ENCODE peak calls at places on chromosomes 16 and 17, in nine cellular contexts. H, V, G, I, K, B, J, X and M are unnamed samples.

GRCh38 chr17:42310281-42311156 is 22.2 kb downstream of the STAT5A start:
- DNase-seq in J (no peak), B (no peak), G (no peak), K (no peak), H (no peak), I (no peak), X (no peak), V (peak), M (no peak)

GRCh38 chr17:59851431-59852375 is 41.0 kb downstream of the TUBD1 start:
- DNase-seq in V (peak), B (peak), I (no peak), G (peak), H (no peak), J (no peak), X (no peak), K (peak), M (no peak)

GRCh38 chr17:27856676-27857429 is 36.3 kb downstream of the LYRM9 start:
- DNase-seq in K (no peak), J (no peak), B (no peak), I (no peak), V (no peak), H (no peak), G (no peak), X (no peak), M (no peak)

GRCh38 chr17:29138991-29139682 is 41.1 kb downstream of the MYO18A start:
- DNase-seq in G (peak), V (peak), I (no peak), J (no peak), X (no peak), K (no peak), H (no peak), B (peak), M (no peak)

GRCh38 chr17:61409301-61410099 is 9.9 kb downstream of the TBX2 start:
- DNase-seq in H (peak), K (peak), J (peak), I (peak), B (peak), G (peak), V (peak), X (peak), M (peak)

GRCh38 chr16:17829826-17830225 is 359.1 kb upstream of the XYLT1 start:
- DNase-seq in K (no peak), B (no peak), I (no peak), G (no peak), J (no peak), V (no peak), X (no peak), H (no peak), M (no peak)

GRCh38 chr16:17386229-17386628 is 84.5 kb downstream of the XYLT1 start:
- DNase-seq in B (no peak), V (no peak), K (no peak), J (no peak), G (no peak), I (no peak), H (no peak), X (no peak), M (no peak)

GRCh38 chr16:14400285-14400977 is 229.6 kb downstream of the PARN start:
- DNase-seq in X (no peak), K (no peak), I (no peak), J (no peak), V (no peak), G (no peak), B (no peak), H (no peak), M (no peak)

GRCh38 chr17:54900457-54901229 is at the start of gene TOM1L1:
- DNase-seq in J (peak), H (peak), I (peak), K (peak), G (peak), V (peak), B (peak), X (peak), M (peak)

GRCh38 chr17:73711184-73711583 is 66.9 kb upstream of the SDK2 start:
- DNase-seq in G (no peak), H (no peak), I (no peak), B (no peak), J (no peak), X (no peak), V (no peak), K (no peak), M (no peak)

GRCh38 chr17:37787055-37787720 is 42.3 kb upstream of the HNF1B start:
- DNase-seq in K (no peak), G (no peak), J (no peak), V (no peak), I (peak), X (no peak), B (peak), H (no peak), M (no peak)

GRCh38 chr17:58310511-58311428 is 17.8 kb downstream of the TSPOAP1 start:
- DNase-seq in V (no peak), X (no peak), J (no peak), B (peak), G (no peak), I (no peak), K (peak), H (no peak), M (no peak)

GRCh38 chr16:67645397-67646121 is 615 bp downstream of the CARMIL2 start:
- DNase-seq in V (no peak), K (peak), J (peak), G (no peak), H (no peak), I (no peak), B (no peak), X (no peak), M (no peak)

GRCh38 chr16:6558133-6558532 is 774.5 kb upstream of the RBFOX1 start:
- DNase-seq in J (no peak), V (no peak), B (no peak), X (no peak), K (no peak), H (no peak), G (no peak), I (no peak), M (no peak)

GRCh38 chr17:34993031-34993430 is 12.7 kb downstream of the LIG3 start:
- DNase-seq in J (no peak), V (no peak), H (no peak), B (no peak), X (no peak), I (no peak), G (no peak), K (no peak), M (no peak)

GRCh38 chr17:27792095-27792494 is 8.2 kb downstream of the NOS2 start:
- DNase-seq in V (no peak), B (no peak), H (no peak), G (no peak), I (no peak), K (no peak), X (no peak), J (no peak), M (no peak)

GRCh38 chr17:57595942-57596695 is 149.0 kb downstream of the CCDC182 start:
- DNase-seq in H (no peak), I (no peak), V (no peak), B (no peak), K (no peak), X (no peak), G (no peak), J (no peak), M (no peak)

GRCh38 chr17:73722163-73722562 is 77.9 kb upstream of the SDK2 start:
- DNase-seq in I (no peak), H (no peak), X (no peak), G (no peak), V (no peak), K (no peak), B (no peak), J (no peak), M (no peak)

GRCh38 chr16:2145843-2146242 is 2.6 kb upstream of the RAB26 start:
- DNase-seq in H (no peak), X (no peak), B (no peak), I (no peak), V (no peak), J (no peak), K (no peak), G (no peak), M (no peak)

GRCh38 chr16:23134274-23134673 is 15.0 kb downstream of the USP31 start:
- DNase-seq in I (no peak), K (no peak), J (no peak), V (peak), B (no peak), G (peak), H (peak), X (peak), M (peak)

GRCh38 chr16:30458561-30459394 is 13.1 kb upstream of the SEPHS2 start:
- DNase-seq in J (no peak), X (no peak), G (peak), V (no peak), I (no peak), H (peak), K (peak), B (peak), M (no peak)

GRCh38 chr16:35798885-35799426 is 2339.5 kb downstream of the TP53TG3F start:
- DNase-seq in G (peak), X (no peak), H (no peak), J (no peak), K (peak), B (no peak), I (no peak), V (no peak), M (no peak)

GRCh38 chr17:2689411-2690164 is 22.0 kb downstream of the CLUH start:
- DNase-seq in K (peak), G (peak), X (no peak), V (no peak), J (no peak), B (no peak), I (no peak), H (no peak), M (no peak)

GRCh38 chr17:77449908-77450741 is 309.4 kb downstream of the SEC14L1 start:
- DNase-seq in B (peak), G (peak), V (peak), H (peak), I (peak), K (no peak), J (peak), X (peak), M (no peak)

GRCh38 chr16:77574867-77575619 is 140.2 kb upstream of the ADAMTS18 start:
- DNase-seq in G (peak), B (no peak), K (no peak), J (no peak), H (no peak), I (no peak), X (peak), V (peak), M (no peak)

GRCh38 chr17:82611140-82612058 is 36.8 kb downstream of the WDR45B start:
- DNase-seq in K (no peak), X (no peak), H (no peak), B (no peak), G (no peak), I (no peak), J (no peak), V (peak), M (peak)

GRCh38 chr17:20996724-20997615 is 45.8 kb downstream of the USP22 start:
- DNase-seq in J (no peak), H (no peak), K (no peak), G (no peak), I (no peak), V (no peak), B (no peak), X (no peak), M (no peak)

GRCh38 chr16:86455116-86455515 is 55.2 kb upstream of the FOXF1 start:
- DNase-seq in X (no peak), H (no peak), B (no peak), V (no peak), J (no peak), I (no peak), G (no peak), K (no peak), M (no peak)

GRCh38 chr17:1122681-1123396 is 56.9 kb downstream of the ABR start:
- DNase-seq in H (peak), I (peak), B (peak), X (peak), J (peak), V (peak), K (peak), G (peak), M (peak)

GRCh38 chr17:44359001-44359400 is 4.7 kb downstream of the FAM171A2 start:
- DNase-seq in X (no peak), H (no peak), G (no peak), I (no peak), B (no peak), K (no peak), V (no peak), J (no peak), M (no peak)

GRCh38 chr17:61574542-61575351 is 16.3 kb downstream of the NACA2 start:
- DNase-seq in B (no peak), X (no peak), G (no peak), J (peak), H (peak), I (peak), K (no peak), V (no peak), M (no peak)

GRCh38 chr17:21218101-21218500 is 4.1 kb upstream of the TMEM11 start:
- DNase-seq in J (peak), K (no peak), H (no peak), G (no peak), I (no peak), V (no peak), X (no peak), B (no peak), M (peak)

GRCh38 chr17:17913695-17914332 is 58.4 kb downstream of the TOM1L2 start:
- DNase-seq in J (peak), I (peak), V (peak), H (peak), G (peak), B (peak), K (peak), X (peak), M (peak)

GRCh38 chr17:43907425-43907981 is at the start of gene MPP2:
- DNase-seq in J (peak), I (peak), V (peak), B (peak), G (peak), X (peak), K (peak), H (peak), M (peak)

GRCh38 chr17:40909755-40910154 is 24.7 kb upstream of the KRT20 start:
- DNase-seq in I (no peak), J (no peak), H (no peak), B (no peak), G (no peak), K (no peak), X (no peak), V (peak), M (no peak)

DNA sequence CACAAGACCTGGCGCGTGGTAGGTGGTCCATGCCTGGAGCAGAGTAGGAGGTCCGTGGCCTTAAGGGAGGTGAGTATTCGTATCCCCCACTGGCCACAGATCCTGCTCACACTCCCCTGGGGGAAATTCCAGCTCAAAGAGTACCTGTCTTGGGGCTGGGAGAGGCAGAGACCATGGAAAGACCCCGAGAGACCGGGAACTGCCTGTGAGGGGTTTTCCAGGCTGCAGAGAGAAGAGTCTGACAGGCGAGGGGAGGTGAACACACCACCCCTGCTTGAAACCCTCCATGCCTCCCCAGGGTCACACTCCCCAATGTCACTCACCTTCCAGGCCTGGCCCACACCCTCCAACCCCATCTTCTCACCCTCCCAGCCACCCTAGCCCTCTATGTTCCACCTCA is 12.6 kb upstream of the SNN start:
- DNase-seq in I (no peak), J (no peak), G (no peak), K (no peak), H (no peak), B (no peak), V (no peak), X (no peak), M (no peak)
- TF ChIP-seq POLR2A in I (no peak), J (no peak), G (no peak), K (no peak), H (no peak), B (no peak), V (no peak), X (no peak), M (no peak)

GRCh38 chr17:78718575-78719209 is 63.4 kb downstream of the CYTH1 start:
- DNase-seq in K (no peak), H (no peak), J (no peak), G (no peak), V (no peak), B (no peak), I (no peak), X (no peak), M (no peak)
- TF ChIP-seq POLR2A in K (no peak), H (no peak), J (no peak), G (no peak), V (no peak), B (no peak), I (no peak), X (no peak), M (no peak)

GRCh38 chr17:49225554-49226236 is 4.9 kb downstream of the PHOSPHO1 start:
- DNase-seq in B (no peak), V (no peak), I (no peak), X (no peak), H (no peak), G (no peak), J (no peak), K (no peak), M (no peak)
- TF ChIP-seq POLR2A in B (no peak), V (no peak), I (no peak), X (no peak), H (no peak), G (no peak), J (no peak), K (no peak), M (no peak)

DNA sequence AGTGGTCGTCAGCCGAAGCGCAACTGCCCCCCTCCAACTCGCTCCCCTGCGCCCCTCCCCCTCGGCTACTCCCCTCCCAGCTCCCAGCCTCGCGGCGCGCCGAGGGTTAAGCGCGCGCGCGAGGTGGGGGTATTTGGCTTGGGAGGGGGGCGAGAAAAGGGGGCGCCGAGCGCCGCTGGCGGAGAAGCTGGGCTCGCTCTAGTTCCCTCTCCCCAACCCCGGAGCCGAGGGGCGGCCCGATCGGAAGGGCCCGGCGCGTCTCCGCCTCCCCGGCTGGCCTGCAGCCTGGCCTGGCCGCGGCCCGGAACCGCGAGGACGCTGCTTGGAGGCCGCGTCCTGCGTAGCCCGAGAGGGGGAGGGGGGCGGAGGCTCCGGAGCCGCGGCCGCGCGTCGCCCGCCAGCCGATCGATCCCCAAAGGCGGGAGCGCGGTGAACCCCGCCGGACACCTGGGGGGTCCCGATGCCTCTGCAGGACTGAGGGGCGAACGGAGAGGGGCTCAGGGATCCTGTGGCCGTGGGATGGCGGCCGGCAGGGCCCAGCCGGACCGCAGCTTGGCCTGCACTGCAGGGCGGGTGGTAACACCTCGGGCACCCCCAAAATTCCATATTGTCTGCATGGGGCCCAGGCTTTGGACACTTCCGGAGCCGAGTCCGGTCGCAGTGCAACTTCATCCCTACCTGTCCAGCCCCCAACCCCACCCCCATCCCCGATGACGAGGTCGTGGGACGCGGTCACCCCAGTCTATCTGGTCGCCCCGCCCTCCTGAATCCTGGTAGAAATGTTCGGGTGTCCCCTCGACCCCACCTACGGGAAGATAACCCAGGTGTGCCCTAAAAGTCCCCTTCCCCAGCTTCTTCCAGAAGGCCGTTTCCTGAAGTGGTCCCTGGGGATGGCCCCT is 4.9 kb upstream of the CBX4 start:
- DNase-seq in X (peak), J (peak), H (peak), G (peak), I (peak), B (peak), K (peak), V (no peak), M (peak)
- TF ChIP-seq POLR2A in X (peak), J (peak), H (peak), G (no peak), I (peak), B (no peak), K (no peak), V (peak), M (no peak)